ENCODE peak calls at places on chromosomes 16 and 17, in five cellular contexts. H is kidney epithelial cell, A is natural killer cell, D is astrocyte of the cerebellum, K is progenitor cell of endocrine pancreas. Q is an unnamed sample.

GRCh38 chr17:73091410-73091769 is 1.1 kb downstream of the SLC39A11 start:
- DNase-seq in A (no peak), D (no peak), H (no peak), K (no peak), Q (no peak)

GRCh38 chr17:49723423-49723822 is 15.7 kb upstream of the SLC35B1 start:
- DNase-seq in H (no peak), D (no peak), K (no peak), A (no peak), Q (no peak)

GRCh38 chr16:102060-102855 is 24.2 kb downstream of the MPG start:
- DNase-seq in K (no peak), H (no peak), A (no peak), D (no peak), Q (no peak)

GRCh38 chr16:11634307-11634706 is 33.9 kb upstream of the SNN start:
- DNase-seq in A (no peak), H (no peak), K (no peak), D (no peak), Q (no peak)

GRCh38 chr17:63498621-63499195 is 21.8 kb downstream of the ACE start:
- DNase-seq in K (no peak), A (no peak), H (no peak), D (no peak), Q (peak)

GRCh38 chr16:530111-530817 is 2.8 kb downstream of the CAPN15 start:
- DNase-seq in K (no peak), H (no peak), D (no peak), A (no peak), Q (no peak)

GRCh38 chr16:21150375-21151001 is at the start of gene DNAH3:
- DNase-seq in K (no peak), D (no peak), H (peak), A (no peak), Q (no peak)

GRCh38 chr17:80267391-80267790 is 6.7 kb downstream of the RNF213 start:
- DNase-seq in A (no peak), K (no peak), D (no peak), H (no peak), Q (no peak)

GRCh38 chr16:85652431-85653221 is 36.1 kb downstream of the GINS2 start:
- DNase-seq in D (no peak), K (no peak), H (no peak), A (no peak), Q (no peak)

GRCh38 chr16:79066621-79067020 is 533.9 kb downstream of the MAF start:
- DNase-seq in D (no peak), K (no peak), A (no peak), H (no peak), Q (no peak)

GRCh38 chr16:64615647-64616280 is 506.1 kb downstream of the CDH11 start:
- DNase-seq in H (no peak), A (no peak), K (no peak), D (no peak), Q (no peak)

GRCh38 chr17:75301031-75301430 is 11.8 kb upstream of the SLC25A19 start:
- DNase-seq in A (no peak), D (no peak), K (no peak), H (no peak), Q (no peak)

GRCh38 chr17:54900457-54901229 is at the start of gene TOM1L1:
- DNase-seq in D (peak), K (peak), H (no peak), A (no peak), Q (no peak)

GRCh38 chr17:71361691-71362450 is 758.9 kb upstream of the SOX9 start:
- DNase-seq in H (no peak), K (no peak), A (no peak), D (peak), Q (no peak)

GRCh38 chr16:4613636-4614570 is 785 bp downstream of the UBALD1 start:
- DNase-seq in A (peak), H (no peak), K (peak), D (no peak), Q (no peak)

GRCh38 chr16:86495756-86496261 is 14.5 kb upstream of the FOXF1 start:
- DNase-seq in D (no peak), A (no peak), K (no peak), H (no peak), Q (no peak)

GRCh38 chr16:67537636-67538591 is 9.3 kb downstream of the RIPOR1 start:
- DNase-seq in H (no peak), D (no peak), A (peak), K (no peak), Q (no peak)

GRCh38 chr16:1002399-1003161 is 21.0 kb downstream of the SOX8 start:
- DNase-seq in D (peak), K (no peak), A (no peak), H (peak), Q (peak)

GRCh38 chr16:86103320-86103719 is 204.4 kb downstream of the IRF8 start:
- DNase-seq in H (no peak), A (no peak), K (no peak), D (no peak), Q (no peak)

GRCh38 chr17:40035162-40035559 is 19.0 kb downstream of the MED24 start:
- DNase-seq in A (no peak), K (no peak), D (no peak), H (no peak), Q (no peak)

GRCh38 chr17:38916771-38917170 is 8.6 kb upstream of the LASP1NB start:
- DNase-seq in D (no peak), A (peak), K (no peak), H (no peak), Q (no peak)

GRCh38 chr17:56593741-56594527 is 435 bp downstream of the NOG start:
- DNase-seq in D (no peak), H (no peak), A (peak), K (peak), Q (peak)

GRCh38 chr16:56372013-56372634 is 53.2 kb downstream of the AMFR start:
- DNase-seq in D (no peak), K (no peak), H (no peak), A (no peak), Q (no peak)

GRCh38 chr17:42179911-42180410 is 981 bp downstream of the KCNH4 start:
- DNase-seq in K (peak), D (no peak), A (peak), H (no peak), Q (no peak)

GRCh38 chr17:49005140-49005539 is 8.0 kb downstream of the IGF2BP1 start:
- DNase-seq in A (no peak), K (no peak), D (no peak), H (no peak), Q (no peak)

GRCh38 chr16:15487336-15488284 is 53.2 kb downstream of the BMERB1 start:
- DNase-seq in D (no peak), H (no peak), K (no peak), A (no peak), Q (no peak)

GRCh38 chr17:6471531-6472465 is 27.5 kb downstream of the PIMREG start:
- DNase-seq in D (peak), H (no peak), A (no peak), K (no peak), Q (peak)

GRCh38 chr17:4007346-4008081 is 43.3 kb upstream of the ATP2A3 start:
- DNase-seq in H (no peak), A (no peak), D (no peak), K (no peak), Q (no peak)

GRCh38 chr17:4006745-4007211 is 42.5 kb upstream of the ATP2A3 start:
- DNase-seq in H (no peak), K (no peak), A (no peak), D (no peak), Q (no peak)

GRCh38 chr17:4009164-4009785 is 45.0 kb upstream of the ATP2A3 start:
- DNase-seq in A (no peak), H (no peak), K (no peak), D (no peak), Q (no peak)

GRCh38 chr17:4008496-4009163 is 44.4 kb upstream of the ATP2A3 start:
- DNase-seq in D (no peak), A (no peak), K (no peak), H (no peak), Q (no peak)

GRCh38 chr17:4008082-4008435 is 43.8 kb upstream of the ATP2A3 start:
- DNase-seq in H (no peak), A (no peak), K (no peak), D (no peak), Q (no peak)
- TF ChIP-seq CTCF in H (no peak), A (no peak), K (no peak), D (no peak), Q (no peak)

DNA sequence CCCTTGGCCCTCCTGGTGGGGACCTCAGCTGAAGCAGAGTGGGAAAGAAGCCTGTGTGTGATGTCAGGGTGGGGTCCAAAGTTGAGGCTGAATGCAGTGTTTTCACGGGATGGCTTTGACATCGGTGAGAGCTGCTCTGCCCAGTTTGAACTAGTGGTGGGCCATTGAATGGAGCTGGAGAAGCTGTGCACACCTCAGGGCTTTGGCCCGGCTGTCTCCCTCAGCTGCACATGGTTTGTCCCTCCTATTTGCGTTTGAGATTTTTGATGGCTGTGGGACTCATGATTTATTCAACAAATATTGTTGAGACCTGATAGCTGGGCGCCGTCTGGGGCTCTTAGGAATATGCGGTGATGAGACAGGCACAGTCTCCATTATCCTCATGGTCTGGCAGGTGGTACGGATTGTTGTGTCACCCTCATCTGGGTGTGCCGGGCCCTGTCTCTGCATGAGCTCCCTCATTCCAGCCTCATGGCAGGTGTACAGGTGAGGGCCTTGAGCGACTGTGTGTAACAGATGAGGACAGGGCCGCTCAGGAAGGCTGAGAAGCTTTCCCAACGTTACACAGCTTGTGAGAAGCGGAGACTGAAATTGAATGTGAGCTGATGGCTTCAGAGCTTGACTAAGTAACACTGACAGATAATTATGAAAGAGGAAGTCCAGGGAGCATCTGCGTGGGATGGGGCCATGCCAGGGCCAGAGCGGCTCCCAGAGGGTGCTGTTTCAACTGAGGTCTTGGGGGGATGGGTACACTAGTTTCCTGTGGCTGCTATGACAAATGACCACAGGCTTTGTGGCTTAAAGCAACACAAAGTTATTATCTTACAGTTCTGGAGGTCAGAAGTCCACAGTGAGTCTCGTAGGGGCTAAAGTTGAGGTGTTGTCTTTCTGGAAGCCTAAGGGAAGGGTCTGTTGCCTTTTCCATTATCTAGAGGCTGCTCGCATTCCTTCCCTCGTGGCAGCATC is 36.5 kb downstream of the CMIP start:
- DNase-seq in D (no peak), A (peak), H (no peak), K (no peak), Q (no peak)
- TF ChIP-seq CTCF in D (no peak), A (no peak), H (no peak), K (no peak), Q (no peak)

GRCh38 chr16:69465083-69465721 is 40.8 kb downstream of the CYB5B start:
- DNase-seq in K (no peak), D (peak), A (peak), H (no peak), Q (no peak)
- TF ChIP-seq CTCF in K (no peak), D (peak), A (peak), H (no peak), Q (no peak)

GRCh38 chr16:72149676-72150464 is 22.1 kb downstream of the PMFBP1 start:
- DNase-seq in A (no peak), K (no peak), H (no peak), D (no peak), Q (no peak)
- TF ChIP-seq CTCF in A (no peak), K (peak), H (no peak), D (no peak), Q (no peak)

DNA sequence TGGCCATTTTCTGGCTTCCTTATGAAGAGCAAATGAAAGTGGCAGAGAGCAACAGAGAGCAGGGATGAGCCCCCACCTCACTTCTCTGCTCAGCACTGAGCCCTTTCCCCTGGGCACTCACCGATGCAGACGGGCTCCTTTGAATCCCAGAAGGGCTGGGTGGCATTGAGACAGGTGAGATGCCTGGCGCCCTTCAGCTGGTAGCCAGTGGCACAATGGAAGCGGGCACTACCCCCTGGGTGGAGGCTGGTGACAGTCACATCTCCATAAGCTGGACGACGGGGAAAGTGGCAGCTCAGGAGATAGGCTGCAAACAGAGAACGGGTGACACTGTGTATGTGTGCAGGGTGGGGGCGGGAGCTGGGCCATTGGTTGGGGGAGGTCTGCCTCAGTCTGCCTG is 12.5 kb upstream of the PHF12 start:
- DNase-seq in A (no peak), D (no peak), K (no peak), H (no peak), Q (no peak)
- TF ChIP-seq CTCF in A (no peak), D (no peak), K (no peak), H (no peak), Q (no peak)

DNA sequence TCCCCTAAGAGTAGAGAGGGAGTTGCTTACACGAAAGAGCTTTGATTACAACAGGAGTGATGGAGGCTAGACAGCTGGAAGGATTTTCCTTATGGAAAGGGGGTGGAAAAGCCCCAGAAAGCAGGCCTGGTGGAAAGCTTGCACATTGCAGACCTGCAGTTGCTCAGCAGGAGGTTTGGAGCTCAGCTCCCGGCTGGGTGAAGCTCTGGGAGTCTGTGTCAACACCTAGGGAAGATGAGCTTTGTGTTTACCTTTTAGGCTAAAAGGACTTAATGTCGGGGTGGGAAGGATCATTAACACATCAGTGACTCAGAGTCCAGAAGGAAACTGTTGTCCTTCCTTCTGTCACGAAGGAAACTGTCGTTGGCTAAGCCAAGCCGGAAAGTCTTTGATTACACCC is 48.1 kb downstream of the RAP1GAP2 start:
- DNase-seq in A (no peak), H (no peak), K (no peak), D (no peak), Q (no peak)
- TF ChIP-seq CTCF in A (no peak), H (no peak), K (peak), D (no peak), Q (no peak)

GRCh38 chr16:8665529-8665928 is 8.9 kb upstream of the ABAT start:
- DNase-seq in H (no peak), D (no peak), A (no peak), K (no peak), Q (no peak)

GRCh38 chr16:8660841-8661301 is 13.5 kb upstream of the ABAT start:
- DNase-seq in H (no peak), K (peak), A (peak), D (peak), Q (no peak)

GRCh38 chr16:8667492-8667891 is 6.9 kb upstream of the ABAT start:
- DNase-seq in H (no peak), K (no peak), D (no peak), A (no peak), Q (no peak)

GRCh38 chr16:8661703-8662102 is 12.7 kb upstream of the ABAT start:
- DNase-seq in K (no peak), A (no peak), D (no peak), H (no peak), Q (no peak)

DNA sequence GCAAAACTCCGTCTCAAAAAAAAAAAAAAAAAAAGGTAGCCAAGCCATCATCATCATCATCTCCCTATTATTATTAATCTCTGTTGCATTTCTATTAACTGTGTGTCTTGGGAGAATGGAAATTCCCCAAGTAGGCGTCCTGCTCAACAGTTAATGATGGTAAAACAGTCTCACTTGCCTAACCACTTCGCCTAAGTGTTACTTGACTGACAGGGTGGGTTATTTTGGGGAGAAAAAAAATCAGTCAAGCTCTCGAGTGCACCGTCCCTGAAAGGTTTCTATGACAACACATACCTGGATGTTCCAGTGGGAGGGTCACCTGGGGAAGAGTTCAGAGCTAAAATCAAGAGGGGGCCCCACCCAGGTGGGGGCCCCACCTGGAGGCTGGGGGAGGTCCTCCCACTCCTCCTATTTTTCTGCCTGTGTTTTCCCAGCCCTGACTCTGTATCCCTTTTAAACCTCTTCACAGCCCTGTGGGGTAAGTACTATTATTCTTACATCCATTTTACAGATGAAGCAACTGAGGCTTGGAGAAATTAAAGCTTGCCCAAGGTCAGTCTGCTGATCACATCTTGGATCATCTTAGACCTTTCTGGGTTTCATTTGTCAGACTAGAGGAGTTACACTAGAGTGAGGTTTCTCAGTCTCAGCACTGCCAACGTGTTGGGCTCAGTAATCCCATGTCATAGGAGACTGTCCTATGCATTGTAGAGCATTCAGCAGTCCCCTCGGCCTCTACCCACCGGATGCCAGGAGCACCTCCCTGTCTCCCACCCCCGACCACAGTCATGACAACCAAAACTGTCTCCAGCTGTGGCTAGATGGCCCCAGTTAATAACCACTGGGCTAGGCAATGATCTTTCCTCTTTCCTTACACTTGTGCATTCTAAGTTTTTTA is 11.0 kb upstream of the ABAT start:
- DNase-seq in D (no peak), K (no peak), H (no peak), A (no peak), Q (no peak)
- TF ChIP-seq CTCF in D (no peak), K (no peak), H (no peak), A (no peak), Q (no peak)

GRCh38 chr17:65794572-65794971 is 233.1 kb upstream of the AXIN2 start:
- DNase-seq in A (no peak), H (no peak), D (no peak), K (no peak), Q (no peak)
- TF ChIP-seq CTCF in A (no peak), H (peak), D (peak), K (peak), Q (peak)

GRCh38 chr17:79027274-79027924 is 3.4 kb downstream of the C1QTNF1 start:
- DNase-seq in D (no peak), H (no peak), A (no peak), K (no peak), Q (no peak)
- TF ChIP-seq CTCF in D (no peak), H (no peak), A (no peak), K (no peak), Q (no peak)

DNA sequence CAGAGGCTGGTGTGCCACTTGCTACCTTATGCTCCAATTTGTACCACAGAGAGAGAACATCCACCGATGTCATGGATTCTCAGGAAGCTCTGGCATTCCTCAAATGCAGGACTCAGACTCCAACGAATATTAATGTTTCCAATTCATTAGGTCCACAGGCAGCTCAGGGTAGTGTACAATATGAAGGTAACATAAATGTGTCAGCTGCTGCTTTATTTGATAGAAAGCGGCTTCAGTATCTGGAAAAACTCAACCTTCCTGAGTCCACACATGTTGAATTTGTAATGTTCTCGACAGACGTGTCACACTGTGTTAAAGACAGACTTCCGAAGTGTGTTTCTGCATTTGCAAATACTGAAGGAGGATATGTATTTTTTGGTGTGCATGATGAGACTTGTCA is 16.1 kb downstream of the SLFN5 start:
- DNase-seq in H (no peak), D (no peak), K (no peak), A (no peak), Q (no peak)
- TF ChIP-seq CTCF in H (no peak), D (no peak), K (no peak), A (no peak), Q (no peak)

Q was measured in AG09319.